ENCODE peak calls at places on chromosomes 3 and 15, in five cellular contexts. M is endothelial cell of umbilical vein; F is uterus; T is CD8-positive, alpha-beta T cell; E is mucosa of descending colon. L is an unnamed sample. For H3K4me1, the result is how much of the 10 kb centered on the place peaks cover.

GRCh38 chr3:13535905-13536304 is 13.0 kb upstream of the FBLN2 start:
- DNase-seq in E (no peak), T (no peak), F (no peak), M (no peak), L (no peak)

GRCh38 chr3:126124148-126124868 is 40.4 kb upstream of the SLC41A3 start:
- DNase-seq in E (peak), F (peak), T (no peak), M (no peak), L (no peak)

GRCh38 chr3:49779378-49780079 is 6.8 kb downstream of the IP6K1 start:
- DNase-seq in T (no peak), E (no peak), M (no peak), F (no peak), L (no peak)

GRCh38 chr15:55683366-55683765 is 59.6 kb downstream of the PRTG start:
- DNase-seq in E (no peak), T (no peak), F (no peak), M (no peak), L (no peak)

GRCh38 chr15:59344311-59344710 is 28.4 kb downstream of the MYO1E start:
- DNase-seq in E (no peak), M (no peak), F (no peak), T (no peak), L (no peak)

GRCh38 chr15:65363766-65364165 is 14.0 kb downstream of the IGDCC3 start:
- DNase-seq in M (no peak), E (no peak), T (no peak), F (no peak), L (no peak)

GRCh38 chr15:75606711-75607684 is 18.5 kb downstream of the SNUPN start:
- DNase-seq in M (no peak), F (no peak), T (no peak), E (no peak), L (no peak)

GRCh38 chr15:101213570-101213969 is 38.3 kb downstream of the CHSY1 start:
- DNase-seq in M (no peak), T (no peak), E (no peak), F (no peak), L (no peak)

GRCh38 chr3:126200534-126200933 is 20.1 kb upstream of the ALDH1L1 start:
- DNase-seq in E (no peak), M (no peak), F (no peak), T (no peak), L (no peak)

GRCh38 chr3:13077431-13078157 is 4.4 kb upstream of the IQSEC1 start:
- DNase-seq in T (no peak), E (no peak), F (peak), M (no peak), L (no peak)

GRCh38 chr3:193805448-193805847 is 212.4 kb downstream of the OPA1 start:
- DNase-seq in M (peak), T (no peak), F (peak), E (peak), L (peak)

GRCh38 chr15:63497642-63498100 is 6.7 kb upstream of the USP3 start:
- DNase-seq in F (no peak), M (no peak), T (peak), E (peak), L (no peak)
- H3K4me1 ChIP-seq in F (under half), M (under half), T (half or more), E (under half), L (under half)

GRCh38 chr15:33234019-33234418 is 39.5 kb upstream of the FMN1 start:
- DNase-seq in E (no peak), T (no peak), F (no peak), M (peak), L (no peak)
- H3K4me1 ChIP-seq in E (under half), T (under half), F (under half), M (under half), L (under half)

DNA sequence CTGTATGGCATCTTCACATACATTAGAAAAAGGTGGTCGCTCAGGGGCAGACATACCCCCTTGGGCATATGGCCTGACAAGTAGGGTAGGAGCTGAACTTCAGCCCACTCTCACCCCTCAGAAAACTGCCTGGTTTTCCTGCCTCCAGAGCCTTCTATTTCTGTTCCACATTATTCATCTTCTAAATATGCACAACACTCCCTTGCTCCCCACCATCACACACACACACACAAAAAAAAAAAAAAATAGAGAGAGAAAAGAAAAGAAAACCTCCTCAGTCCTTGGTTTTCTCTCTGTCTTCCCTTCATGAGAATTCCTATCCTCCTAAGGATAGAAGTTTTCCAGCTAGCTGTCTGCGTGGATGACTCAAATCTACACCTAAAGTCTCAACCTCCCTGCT is 5.6 kb upstream of the ROPN1 start:
- DNase-seq in F (no peak), T (no peak), E (no peak), M (no peak), L (no peak)
- H3K4me1 ChIP-seq in F (under half), T (under half), E (under half), M (under half), L (under half)

DNA sequence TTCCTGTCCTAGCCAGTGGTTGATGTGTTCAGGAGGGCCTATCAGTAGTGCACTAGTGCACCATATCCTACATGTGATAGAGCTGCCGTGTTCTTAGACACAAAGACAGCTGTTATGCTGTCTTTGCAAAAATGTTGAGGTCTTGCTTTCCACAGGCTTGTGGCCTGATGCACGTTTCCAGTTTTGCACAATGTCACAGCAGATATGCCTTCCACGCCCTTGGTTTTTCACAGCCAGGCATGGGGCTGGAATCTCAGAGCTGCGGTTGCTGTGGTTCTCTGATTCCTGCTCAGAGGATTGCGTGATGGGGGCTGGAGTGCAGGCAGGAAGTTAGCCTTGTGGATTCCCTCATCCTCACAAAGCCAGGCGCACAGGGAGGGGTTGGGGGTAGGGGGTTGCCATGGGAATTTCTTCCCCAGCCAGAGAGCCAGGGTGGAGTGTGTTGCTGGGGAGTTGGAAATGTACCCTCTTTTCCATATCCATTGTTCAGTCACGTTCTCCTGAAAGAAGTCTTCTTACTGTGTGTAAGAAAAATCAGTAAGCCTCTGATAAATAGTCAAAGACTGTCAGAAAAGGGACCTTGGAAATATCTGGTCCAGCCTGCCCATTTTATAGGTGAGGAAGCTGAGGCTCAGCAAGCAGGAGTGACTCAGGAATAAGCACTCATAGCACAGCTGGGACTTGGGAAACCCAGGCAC is 79.4 kb downstream of the SMAD3 start:
- DNase-seq in F (peak), M (no peak), E (peak), T (no peak), L (no peak)
- H3K4me1 ChIP-seq in F (under half), M (half or more), E (under half), T (under half), L (half or more)

DNA sequence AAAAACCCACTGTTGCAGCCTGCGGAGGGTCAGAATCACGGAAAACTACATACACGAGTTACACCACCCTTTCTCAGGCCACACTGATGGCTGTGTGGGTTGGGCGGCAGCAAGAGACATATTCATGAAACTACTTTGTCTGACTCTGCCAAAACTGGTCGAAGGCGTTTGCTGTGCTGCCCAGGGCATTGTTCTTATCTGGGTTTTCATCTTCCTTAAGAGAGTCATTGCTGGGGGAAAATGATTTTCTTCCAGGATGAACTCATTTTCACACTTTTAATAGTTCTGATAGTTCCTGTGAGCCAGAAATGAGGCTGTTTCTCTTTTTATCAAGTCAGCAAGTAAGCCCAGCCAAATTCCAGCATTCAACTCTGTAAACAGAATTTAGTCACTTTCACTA is 47.6 kb downstream of the TRIM71 start:
- DNase-seq in M (peak), T (no peak), E (no peak), F (no peak), L (no peak)
- H3K4me1 ChIP-seq in M (under half), T (under half), E (under half), F (under half), L (under half)

GRCh38 chr3:127632441-127632840 is 3.5 kb downstream of the PODXL2 start:
- DNase-seq in F (no peak), T (no peak), E (no peak), M (peak), L (no peak)

GRCh38 chr3:127628788-127629456 is at the start of gene PODXL2:
- DNase-seq in F (peak), M (peak), T (peak), E (no peak), L (no peak)

GRCh38 chr3:127632035-127632434 is 3.0 kb downstream of the PODXL2 start:
- DNase-seq in F (no peak), T (no peak), E (no peak), M (no peak), L (no peak)

GRCh38 chr3:127629462-127630403 is 748 bp downstream of the PODXL2 start:
- DNase-seq in F (no peak), E (no peak), M (no peak), T (peak), L (no peak)

GRCh38 chr3:127630811-127631714 is 2.1 kb downstream of the PODXL2 start:
- DNase-seq in T (no peak), F (no peak), M (no peak), E (no peak), L (no peak)
- H3K4me1 ChIP-seq in T (under half), F (under half), M (under half), E (under half), L (under half)

GRCh38 chr3:51669241-51670052 is 1.6 kb upstream of the TEX264 start:
- DNase-seq in F (peak), M (peak), T (peak), E (peak), L (peak)
- H3K4me1 ChIP-seq in F (under half), M (under half), T (under half), E (under half), L (under half)

DNA sequence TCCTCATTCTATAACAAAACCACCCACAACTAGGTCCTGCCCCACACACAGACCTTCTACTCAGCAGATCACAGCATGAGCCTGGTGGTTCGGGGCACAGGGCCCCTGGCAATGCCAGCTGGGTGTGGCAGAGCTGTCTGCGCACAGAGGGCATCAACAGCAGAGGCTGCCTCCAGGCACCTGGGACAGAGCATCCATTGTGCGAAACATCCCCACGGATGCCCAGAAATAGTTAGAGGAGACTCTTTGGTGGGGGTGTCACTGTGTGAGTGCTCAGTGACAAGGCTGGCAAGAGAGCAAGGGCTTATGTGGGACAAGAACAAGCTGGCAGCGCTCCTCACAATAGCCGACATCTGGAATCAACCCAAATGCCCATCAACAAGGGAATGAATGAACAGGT is 487.4 kb upstream of the PROK2 start:
- DNase-seq in F (no peak), T (no peak), E (no peak), M (no peak), L (no peak)
- H3K4me1 ChIP-seq in F (under half), T (under half), E (under half), M (under half), L (under half)

DNA sequence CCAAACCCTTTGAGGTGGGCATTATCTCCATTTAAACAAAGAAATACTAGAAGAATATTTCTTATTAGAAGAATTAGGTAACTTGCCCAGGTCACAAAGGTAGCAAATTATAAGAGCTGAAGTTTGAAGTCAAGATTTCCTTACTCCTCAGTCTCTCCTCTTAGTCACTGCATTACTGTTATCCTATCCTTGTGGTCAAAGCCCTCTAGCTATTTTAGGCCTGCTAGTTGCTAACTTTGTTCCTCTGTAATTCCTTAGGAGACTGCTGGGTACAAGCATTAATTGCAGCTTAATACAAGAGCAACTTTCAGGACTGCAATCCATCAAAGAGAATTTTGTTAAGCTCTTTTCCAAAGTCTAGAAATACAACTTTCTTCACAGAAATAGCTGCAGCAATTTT is 528.2 kb downstream of the ZIC1 start:
- DNase-seq in M (no peak), F (no peak), E (no peak), T (no peak), L (no peak)
- H3K4me1 ChIP-seq in M (under half), F (under half), E (under half), T (under half), L (under half)

DNA sequence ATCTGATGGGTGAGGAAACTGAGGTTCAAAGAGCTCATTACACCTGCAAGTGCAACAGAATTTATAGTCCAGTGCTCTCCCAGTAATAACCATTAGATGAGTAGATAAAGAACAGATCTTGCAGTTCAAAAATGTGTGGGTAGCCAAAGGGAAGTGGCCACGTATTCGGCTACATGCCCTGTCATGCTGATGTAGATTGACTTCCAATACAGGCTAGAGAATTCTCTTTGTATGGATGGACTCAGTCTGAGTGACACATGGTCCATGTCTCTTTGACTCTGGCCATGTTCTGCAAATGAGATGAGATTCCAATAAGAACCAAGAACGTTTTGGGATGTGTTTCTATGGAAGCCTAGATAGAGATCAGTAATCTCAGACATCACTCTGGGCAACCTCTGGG is 187.8 kb upstream of the LPP start:
- DNase-seq in E (no peak), F (no peak), T (no peak), M (no peak), L (no peak)
- H3K4me1 ChIP-seq in E (under half), F (under half), T (under half), M (under half), L (under half)

L was measured in tibial nerve.